ENCODE peak calls at places on chromosomes 1 and 21, in seven cellular contexts. N, Y, B, X, H, K and Z are unnamed samples.

GRCh38 chr1:221557024-221557423 is 184.9 kb downstream of the DUSP10 start:
- DNase-seq in K (no peak), H (no peak), B (no peak), Y (no peak), X (no peak), N (no peak), Z (no peak)

GRCh38 chr1:91714867-91715381 is 171.0 kb downstream of the TGFBR3 start:
- DNase-seq in X (no peak), Y (no peak), K (no peak), N (no peak), H (no peak), B (no peak), Z (no peak)

GRCh38 chr1:175889044-175889443 is 145.6 kb upstream of the TNR start:
- DNase-seq in K (no peak), N (no peak), B (no peak), X (no peak), H (no peak), Y (no peak), Z (no peak)

GRCh38 chr1:171438441-171438840 is 46.9 kb upstream of the PRRC2C start:
- DNase-seq in K (no peak), H (no peak), Y (no peak), B (peak), X (no peak), N (peak), Z (no peak)

GRCh38 chr1:36351222-36351977 is 28.0 kb upstream of the EVA1B start:
- DNase-seq in K (no peak), H (no peak), X (no peak), N (no peak), Y (no peak), B (no peak), Z (no peak)

GRCh38 chr1:204445860-204446412 is 34.3 kb upstream of the PPP1R15B start:
- DNase-seq in X (peak), B (no peak), K (peak), H (peak), Y (no peak), N (no peak), Z (peak)

GRCh38 chr1:12617511-12617900 is 504 bp downstream of the DHRS3 start:
- DNase-seq in B (no peak), X (peak), H (peak), Y (no peak), K (no peak), N (no peak), Z (peak)

GRCh38 chr1:110087812-110088738 is 17.6 kb upstream of the ALX3 start:
- DNase-seq in B (no peak), N (no peak), H (no peak), K (peak), X (peak), Y (no peak), Z (peak)

GRCh38 chr1:11838349-11839272 is 9.0 kb downstream of the NPPA start:
- DNase-seq in B (no peak), N (peak), K (peak), Y (peak), H (peak), X (peak), Z (peak)

GRCh38 chr1:234730542-234731370 is 120.8 kb upstream of the IRF2BP2 start:
- DNase-seq in B (no peak), X (peak), K (no peak), Y (no peak), N (no peak), H (peak), Z (peak)

GRCh38 chr1:232950919-232951579 is 638 bp downstream of the NTPCR start:
- DNase-seq in Y (no peak), B (no peak), N (no peak), K (peak), X (peak), H (peak), Z (peak)

GRCh38 chr1:67561704-67562113 is 123.3 kb upstream of the GADD45A start:
- DNase-seq in Y (peak), X (peak), B (peak), N (peak), H (peak), K (peak), Z (peak)

GRCh38 chr1:230772457-230773395 is 25.5 kb downstream of the CAPN9 start:
- DNase-seq in X (no peak), B (no peak), Y (no peak), H (no peak), K (peak), N (peak), Z (no peak)

GRCh38 chr1:228288536-228289238 is 80.8 kb downstream of the OBSCN start:
- DNase-seq in Y (no peak), H (no peak), X (no peak), K (no peak), B (no peak), N (peak), Z (no peak)

GRCh38 chr21:43819511-43820405 is 30.4 kb downstream of the RRP1 start:
- DNase-seq in H (no peak), Y (no peak), N (no peak), B (no peak), X (no peak), K (no peak), Z (no peak)

GRCh38 chr1:56803561-56804156 is 15.5 kb downstream of the FYB2 start:
- DNase-seq in Y (no peak), X (peak), N (no peak), K (peak), H (no peak), B (no peak), Z (peak)

GRCh38 chr1:195733826-195734225 is 874.4 kb downstream of the KCNT2 start:
- DNase-seq in B (no peak), X (no peak), K (no peak), H (no peak), N (no peak), Y (no peak), Z (peak)

GRCh38 chr1:238223067-238223640 is 332.4 kb upstream of the ZP4 start:
- DNase-seq in B (no peak), X (no peak), N (no peak), Y (no peak), H (no peak), K (no peak), Z (no peak)

GRCh38 chr1:210248341-210248740 is 15.7 kb downstream of the SERTAD4 start:
- DNase-seq in K (no peak), B (no peak), H (no peak), Y (no peak), X (no peak), N (no peak), Z (no peak)

GRCh38 chr1:21741206-21741605 is 41.7 kb downstream of the USP48 start:
- DNase-seq in B (no peak), N (no peak), H (no peak), K (no peak), X (no peak), Y (no peak), Z (no peak)

GRCh38 chr21:37862536-37862935 is 53.7 kb downstream of the KCNJ6 start:
- DNase-seq in N (no peak), X (no peak), Y (no peak), K (peak), H (no peak), B (no peak), Z (no peak)

GRCh38 chr1:219317762-219318353 is 144.2 kb downstream of the LYPLAL1 start:
- DNase-seq in Y (no peak), N (no peak), K (no peak), B (no peak), X (no peak), H (no peak), Z (peak)

GRCh38 chr1:155323729-155324040 is 3.0 kb downstream of the RUSC1 start:
- DNase-seq in B (peak), N (peak), H (peak), K (peak), X (peak), Y (peak), Z (peak)